ENCODE peak calls at places on chromosomes 1 and 21, in five cellular contexts. One of them, this sample, is unnamed. For H3K27me3, the result is how much of the 10 kb centered on the place peaks cover.

GRCh38 chr1:17207966-17208418 is 3.1 kb downstream of the PADI1 start:
- DNase-seq in mammary epithelial cell: peak
- DNase-seq in pancreas: no peak
- DNase-seq in HL-60: peak
- DNase-seq in Panc1: peak
- DNase-seq in this sample: no peak

GRCh38 chr1:20472860-20473711 is 12.9 kb downstream of the CAMK2N1 start:
- DNase-seq in mammary epithelial cell: no peak
- DNase-seq in pancreas: peak
- DNase-seq in HL-60: no peak
- DNase-seq in Panc1: no peak
- DNase-seq in this sample: no peak

GRCh38 chr1:6397844-6398243 is 4.3 kb upstream of the ACOT7 start:
- DNase-seq in mammary epithelial cell: no peak
- DNase-seq in pancreas: no peak
- DNase-seq in HL-60: no peak
- DNase-seq in Panc1: no peak
- DNase-seq in this sample: no peak

GRCh38 chr1:91768786-91769697 is 116.9 kb downstream of the TGFBR3 start:
- DNase-seq in mammary epithelial cell: peak
- DNase-seq in pancreas: no peak
- DNase-seq in HL-60: no peak
- DNase-seq in Panc1: no peak
- DNase-seq in this sample: no peak

GRCh38 chr1:231279081-231279480 is 38.1 kb downstream of the GNPAT start:
- DNase-seq in mammary epithelial cell: peak
- DNase-seq in pancreas: no peak
- DNase-seq in HL-60: no peak
- DNase-seq in Panc1: no peak
- DNase-seq in this sample: no peak

GRCh38 chr21:18248171-18248570 is 3.5 kb downstream of the CHODL start:
- DNase-seq in mammary epithelial cell: no peak
- DNase-seq in pancreas: no peak
- DNase-seq in HL-60: no peak
- DNase-seq in Panc1: no peak
- DNase-seq in this sample: no peak

GRCh38 chr1:58902830-58903229 is 119.0 kb upstream of the JUN start:
- DNase-seq in mammary epithelial cell: no peak
- DNase-seq in pancreas: no peak
- DNase-seq in HL-60: no peak
- DNase-seq in Panc1: no peak
- DNase-seq in this sample: no peak

GRCh38 chr1:30388386-30388785 is 335.0 kb downstream of the MATN1 start:
- DNase-seq in mammary epithelial cell: no peak
- DNase-seq in pancreas: no peak
- DNase-seq in HL-60: no peak
- DNase-seq in Panc1: no peak
- DNase-seq in this sample: no peak

GRCh38 chr1:170720661-170721060 is 56.7 kb downstream of the PRRX1 start:
- DNase-seq in mammary epithelial cell: peak
- DNase-seq in pancreas: no peak
- DNase-seq in HL-60: no peak
- DNase-seq in Panc1: no peak
- DNase-seq in this sample: no peak

GRCh38 chr1:10451286-10451685 is 1.5 kb downstream of the CORT start:
- DNase-seq in mammary epithelial cell: no peak
- DNase-seq in pancreas: no peak
- DNase-seq in HL-60: no peak
- DNase-seq in Panc1: no peak
- DNase-seq in this sample: peak

GRCh38 chr1:216045400-216045799 is 377.8 kb downstream of the USH2A start:
- DNase-seq in mammary epithelial cell: peak
- DNase-seq in pancreas: no peak
- DNase-seq in HL-60: no peak
- DNase-seq in Panc1: no peak
- DNase-seq in this sample: peak

GRCh38 chr1:208654241-208654640 is 410.1 kb upstream of the PLXNA2 start:
- DNase-seq in mammary epithelial cell: peak
- DNase-seq in pancreas: no peak
- DNase-seq in HL-60: peak
- DNase-seq in Panc1: no peak
- DNase-seq in this sample: no peak

GRCh38 chr1:172642970-172643369 is 15.9 kb upstream of the FASLG start:
- DNase-seq in mammary epithelial cell: no peak
- DNase-seq in pancreas: peak
- DNase-seq in HL-60: no peak
- DNase-seq in Panc1: no peak
- DNase-seq in this sample: no peak

GRCh38 chr21:38171723-38172344 is 85.0 kb upstream of the KCNJ15 start:
- DNase-seq in mammary epithelial cell: no peak
- DNase-seq in pancreas: peak
- DNase-seq in HL-60: peak
- DNase-seq in Panc1: no peak
- DNase-seq in this sample: no peak

GRCh38 chr1:59156526-59157196 is 140.2 kb upstream of the FGGY start:
- DNase-seq in mammary epithelial cell: no peak
- DNase-seq in pancreas: peak
- DNase-seq in HL-60: no peak
- DNase-seq in Panc1: no peak
- DNase-seq in this sample: no peak

GRCh38 chr1:100463809-100464424 is 74.0 kb upstream of the GPR88 start:
- DNase-seq in mammary epithelial cell: peak
- DNase-seq in pancreas: peak
- DNase-seq in HL-60: peak
- DNase-seq in Panc1: no peak
- DNase-seq in this sample: no peak

GRCh38 chr1:48223372-48224081 is 1.0 kb downstream of the SLC5A9 start:
- DNase-seq in mammary epithelial cell: no peak
- DNase-seq in pancreas: peak
- DNase-seq in HL-60: no peak
- DNase-seq in Panc1: no peak
- DNase-seq in this sample: no peak

GRCh38 chr1:12112711-12113161 is 49.6 kb downstream of the TNFRSF8 start:
- DNase-seq in mammary epithelial cell: peak
- DNase-seq in pancreas: no peak
- DNase-seq in HL-60: no peak
- DNase-seq in Panc1: no peak
- DNase-seq in this sample: no peak

GRCh38 chr1:115251340-115251748 is 86.7 kb downstream of the NGF start:
- DNase-seq in mammary epithelial cell: no peak
- DNase-seq in pancreas: no peak
- DNase-seq in HL-60: no peak
- DNase-seq in Panc1: no peak
- DNase-seq in this sample: no peak

GRCh38 chr21:44456915-44457736 is 1.8 kb downstream of the LRRC3 start:
- DNase-seq in mammary epithelial cell: no peak
- DNase-seq in pancreas: no peak
- DNase-seq in HL-60: no peak
- DNase-seq in Panc1: no peak
- DNase-seq in this sample: no peak

GRCh38 chr1:998051-998821 is 1.7 kb downstream of the HES4 start:
- DNase-seq in mammary epithelial cell: no peak
- DNase-seq in pancreas: peak
- DNase-seq in HL-60: no peak
- DNase-seq in Panc1: no peak
- DNase-seq in this sample: no peak

GRCh38 chr1:177164380-177165068 is at the start of gene ASTN1:
- DNase-seq in mammary epithelial cell: no peak
- DNase-seq in pancreas: no peak
- DNase-seq in HL-60: no peak
- DNase-seq in Panc1: no peak
- DNase-seq in this sample: no peak

GRCh38 chr1:36300526-36300925 is 5.6 kb upstream of the SH3D21 start:
- DNase-seq in mammary epithelial cell: peak
- DNase-seq in pancreas: no peak
- DNase-seq in HL-60: no peak
- DNase-seq in Panc1: no peak
- DNase-seq in this sample: no peak

GRCh38 chr21:44377922-44378645 is 24.7 kb downstream of the TRPM2 start:
- DNase-seq in mammary epithelial cell: no peak
- DNase-seq in pancreas: no peak
- DNase-seq in HL-60: no peak
- DNase-seq in Panc1: no peak
- DNase-seq in this sample: no peak

DNA sequence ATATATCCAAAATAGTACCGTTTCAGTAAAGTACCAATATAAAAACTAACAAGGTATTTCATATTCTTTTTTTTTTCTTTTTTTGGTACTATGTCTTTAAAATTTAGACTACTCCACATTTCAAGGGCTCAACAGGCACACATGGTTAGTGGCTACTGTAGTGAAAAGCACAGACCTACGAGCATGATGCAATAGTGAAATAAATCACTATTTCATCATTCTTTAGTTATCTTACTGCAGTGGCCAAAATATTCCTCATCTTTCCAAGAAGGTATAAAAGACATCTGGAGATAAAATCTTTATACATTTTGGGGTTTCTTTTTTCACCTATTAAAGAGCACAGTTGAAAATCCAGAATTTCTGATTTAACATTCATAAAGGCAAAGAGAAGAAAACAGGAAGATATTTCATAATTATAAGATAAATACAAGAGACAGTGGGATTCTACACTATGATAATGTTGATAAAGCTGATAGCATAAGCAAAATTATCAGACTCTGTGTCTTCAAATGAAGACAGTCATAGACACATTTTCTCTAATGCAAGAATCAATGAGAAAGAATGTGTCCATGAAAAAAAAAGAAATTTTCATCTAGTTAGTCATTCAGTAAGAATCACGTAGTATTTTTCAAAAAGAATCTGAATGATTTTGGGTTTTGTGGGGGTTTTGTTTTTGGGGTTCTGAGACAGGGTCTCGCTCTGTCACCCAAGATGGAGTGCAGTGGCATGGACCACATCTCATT is 41.9 kb downstream of the CEP170 start:
- DNase-seq in mammary epithelial cell: peak
- DNase-seq in pancreas: no peak
- DNase-seq in HL-60: no peak
- DNase-seq in Panc1: no peak
- DNase-seq in this sample: peak
- H3K4me3 ChIP-seq in mammary epithelial cell: no peak
- H3K4me3 ChIP-seq in pancreas: no peak
- H3K4me3 ChIP-seq in HL-60: no peak
- H3K4me3 ChIP-seq in Panc1: no peak
- H3K4me3 ChIP-seq in this sample: no peak

DNA sequence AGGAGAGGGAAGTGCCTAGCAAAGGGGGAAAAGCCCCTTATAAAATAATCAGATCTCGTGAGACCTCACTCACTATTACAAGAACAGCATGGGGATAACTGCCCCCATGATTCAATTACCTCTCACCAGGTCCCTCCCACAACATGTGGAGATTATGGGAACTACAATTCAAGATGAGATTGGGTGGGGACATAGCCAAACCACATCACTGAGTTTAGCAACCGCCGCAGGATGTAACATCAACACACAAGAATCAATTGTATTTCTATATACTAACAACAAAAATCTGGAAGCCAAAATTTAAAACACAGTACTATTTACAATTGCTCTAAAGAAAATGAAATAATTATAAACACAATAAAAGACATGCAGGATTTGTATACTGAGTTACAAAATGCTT is 21.9 kb downstream of the DIRAS3 start:
- DNase-seq in mammary epithelial cell: no peak
- DNase-seq in pancreas: no peak
- DNase-seq in HL-60: no peak
- DNase-seq in Panc1: no peak
- DNase-seq in this sample: no peak
- TF ChIP-seq CTCF in mammary epithelial cell: no peak
- TF ChIP-seq CTCF in pancreas: no peak
- TF ChIP-seq CTCF in HL-60: no peak
- TF ChIP-seq CTCF in Panc1: no peak
- TF ChIP-seq CTCF in this sample: no peak

DNA sequence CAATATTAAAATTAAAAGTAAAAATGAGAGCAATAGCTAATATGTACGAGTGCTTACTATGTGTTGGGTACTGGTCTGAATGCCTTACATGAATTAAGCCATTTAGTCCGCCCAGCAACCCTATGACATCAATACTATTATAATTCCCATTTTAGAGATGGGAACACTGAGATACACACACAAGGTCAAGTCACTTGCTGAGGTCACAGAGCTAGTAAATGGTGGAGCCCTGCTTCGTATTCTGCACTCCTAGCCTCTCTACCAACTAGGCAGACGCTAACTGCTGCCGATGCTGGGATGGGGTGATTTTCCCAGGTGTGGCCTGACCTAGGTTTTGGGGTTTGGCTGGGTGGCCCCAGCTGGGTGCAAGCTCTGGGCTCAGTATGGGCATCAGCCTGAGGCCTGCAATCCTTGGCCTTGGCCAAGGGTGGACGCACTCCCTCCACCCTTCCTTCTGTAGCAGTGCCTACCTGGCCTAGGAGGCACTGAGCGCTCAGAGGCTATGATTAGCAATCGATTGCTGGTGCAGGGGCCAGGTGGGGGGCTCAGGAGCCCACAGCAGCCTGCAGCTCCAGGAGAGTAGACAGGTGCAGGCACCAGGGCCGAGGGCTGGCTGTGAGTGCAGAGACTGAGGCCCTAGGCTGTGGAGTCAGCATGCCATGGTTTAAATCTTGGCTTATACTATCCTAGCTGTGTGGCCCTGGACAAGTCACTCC is 2.7 kb downstream of the FAM131C start:
- DNase-seq in mammary epithelial cell: no peak
- DNase-seq in pancreas: peak
- DNase-seq in HL-60: no peak
- DNase-seq in Panc1: no peak
- DNase-seq in this sample: no peak
- H3K27me3 ChIP-seq in mammary epithelial cell: under half
- H3K27me3 ChIP-seq in pancreas: under half
- H3K27me3 ChIP-seq in HL-60: under half
- H3K27me3 ChIP-seq in Panc1: under half
- H3K27me3 ChIP-seq in this sample: under half

DNA sequence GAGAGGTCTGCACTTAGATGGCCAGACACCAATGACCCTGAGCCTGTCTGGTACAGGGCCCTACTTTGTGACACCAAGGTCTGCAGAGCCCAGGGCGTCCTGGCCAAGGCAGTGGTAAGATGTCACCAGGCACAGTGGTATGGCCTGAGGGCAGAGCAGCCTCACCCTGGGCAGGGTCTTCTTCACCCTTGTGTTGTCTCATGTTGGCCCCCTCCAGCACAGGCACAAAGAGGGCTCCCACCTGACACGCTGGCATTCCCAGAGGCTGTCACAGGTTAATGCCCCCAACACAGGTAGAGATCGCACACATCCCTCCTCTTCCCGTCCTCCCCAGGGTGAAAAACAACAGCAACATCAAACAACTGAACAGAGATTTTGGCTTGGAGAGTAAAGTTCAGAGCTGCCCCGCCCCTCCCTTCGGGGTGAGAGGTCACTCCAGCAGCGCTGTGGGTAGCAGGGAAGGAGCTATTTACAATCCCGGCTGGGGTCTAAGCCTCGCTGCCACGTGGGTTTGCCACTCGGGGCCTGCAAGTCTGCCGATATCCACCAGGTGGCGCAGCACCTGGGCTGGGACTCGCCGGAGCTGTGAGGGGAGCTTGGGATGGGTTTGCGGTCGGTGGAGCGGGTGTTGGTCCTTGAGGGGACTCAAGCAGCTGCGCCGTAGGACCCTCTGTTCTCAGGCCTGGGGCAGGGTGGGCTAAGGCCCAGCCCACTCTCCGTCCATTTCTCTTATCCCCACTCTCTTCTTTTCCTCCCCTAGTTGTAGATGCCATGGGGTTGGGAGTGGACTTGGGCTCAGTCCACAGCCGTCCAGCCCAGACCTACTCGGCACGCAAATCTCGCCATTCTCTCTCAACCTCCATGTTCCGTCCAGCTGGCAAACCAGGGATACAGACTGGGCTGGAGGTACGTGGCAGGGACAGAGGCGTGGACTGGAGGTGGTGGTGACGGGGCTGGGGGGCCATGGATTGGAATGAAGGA is 12.7 kb downstream of the EFNA3 start:
- DNase-seq in mammary epithelial cell: peak
- DNase-seq in pancreas: peak
- DNase-seq in HL-60: peak
- DNase-seq in Panc1: no peak
- DNase-seq in this sample: no peak
- H3K4me3 ChIP-seq in mammary epithelial cell: no peak
- H3K4me3 ChIP-seq in pancreas: no peak
- H3K4me3 ChIP-seq in HL-60: no peak
- H3K4me3 ChIP-seq in Panc1: peak
- H3K4me3 ChIP-seq in this sample: no peak